ENCODE peak calls at places on chromosome 16, in five cellular contexts. W is GM13977, A is left ventricle myocardium inferior, H is AG10803, Y is EL. G is an unnamed sample.

GRCh38 chr16:53175118-53175517 is 120.3 kb downstream of the CHD9 start:
- DNase-seq in W (no peak), A (no peak), H (no peak), Y (no peak), G (no peak)

GRCh38 chr16:84806256-84806889 is 13.4 kb upstream of the CRISPLD2 start:
- DNase-seq in W (no peak), A (peak; percentile 52), H (peak; percentile 68), Y (peak; percentile 97), G (no peak)

GRCh38 chr16:55175389-55175788 is 148.6 kb upstream of the IRX6 start:
- DNase-seq in W (no peak), A (no peak), H (no peak), Y (no peak), G (no peak)

GRCh38 chr16:74999208-74999682 is 421 bp downstream of the ZNRF1 start:
- DNase-seq in W (peak; percentile 71), A (peak; percentile 34), H (no peak), Y (peak; percentile 36), G (peak; percentile 34)

GRCh38 chr16:23156946-23157460 is 7.8 kb upstream of the USP31 start:
- DNase-seq in W (no peak), A (no peak), H (no peak), Y (no peak), G (no peak)

GRCh38 chr16:86227041-86227440 is 283.3 kb upstream of the FOXF1 start:
- DNase-seq in W (no peak), A (no peak), H (no peak), Y (no peak), G (no peak)

GRCh38 chr16:68519225-68519745 is 19.8 kb upstream of the ZFP90 start:
- DNase-seq in W (no peak), A (no peak), H (no peak), Y (no peak), G (no peak)

GRCh38 chr16:85611455-85612190 is 1.5 kb upstream of the GSE1 start:
- DNase-seq in W (peak; percentile 73), A (peak; percentile 87), H (peak; percentile 88), Y (peak; percentile 86), G (peak; percentile 84)

GRCh38 chr16:9791566-9791965 is 390.7 kb downstream of the GRIN2A start:
- DNase-seq in W (no peak), A (no peak), H (no peak), Y (no peak), G (peak; percentile 31)

GRCh38 chr16:86572041-86572521 is 5.5 kb downstream of the FOXC2 start:
- DNase-seq in W (no peak), A (no peak), H (no peak), Y (peak; percentile 54), G (no peak)

GRCh38 chr16:75320435-75320834 is 69.0 kb upstream of the BCAR1 start:
- DNase-seq in W (no peak), A (no peak), H (no peak), Y (no peak), G (peak; percentile 91)

GRCh38 chr16:54097774-54098173 is 188.8 kb downstream of the IRX3 start:
- DNase-seq in W (no peak), A (no peak), H (no peak), Y (no peak), G (no peak)

GRCh38 chr16:65547799-65548446 is 426.1 kb upstream of the CDH11 start:
- DNase-seq in W (no peak), A (no peak), H (peak; percentile 100), Y (peak; percentile 88), G (peak; percentile 9)

GRCh38 chr16:1825864-1826690 is 548 bp downstream of the HAGH start:
- DNase-seq in W (peak; percentile 92), A (peak; percentile 54), H (peak; percentile 13), Y (peak; percentile 54), G (no peak)

GRCh38 chr16:71995038-71995437 is 5.2 kb downstream of the PKD1L3 start:
- DNase-seq in W (no peak), A (no peak), H (no peak), Y (no peak), G (no peak)

GRCh38 chr16:10663146-10663545 is 31.6 kb downstream of the TEKT5 start:
- DNase-seq in W (no peak), A (no peak), H (no peak), Y (no peak), G (peak; percentile 35)

GRCh38 chr16:57802635-57803412 is 533 bp upstream of the KIFC3 start:
- DNase-seq in W (no peak), A (no peak), H (no peak), Y (no peak), G (peak; percentile 85)

GRCh38 chr16:15682105-15682570 is 32.1 kb downstream of the NDE1 start:
- DNase-seq in W (no peak), A (no peak), H (peak; percentile 71), Y (peak; percentile 76), G (peak; percentile 68)

GRCh38 chr16:84891149-84891795 is 71.5 kb downstream of the CRISPLD2 start:
- DNase-seq in W (no peak), A (no peak), H (no peak), Y (no peak), G (no peak)

GRCh38 chr16:25838724-25839186 is 147.0 kb downstream of the HS3ST4 start:
- DNase-seq in W (peak; percentile 24), A (no peak), H (peak; percentile 53), Y (peak; percentile 33), G (peak; percentile 71)

GRCh38 chr16:71637398-71637797 is 11.4 kb downstream of the MARVELD3 start:
- DNase-seq in W (no peak), A (no peak), H (peak; percentile 64), Y (no peak), G (no peak)

GRCh38 chr16:67641779-67642708 is 2.9 kb upstream of the CARMIL2 start:
- DNase-seq in W (peak; percentile 16), A (peak; percentile 80), H (peak; percentile 61), Y (no peak), G (peak; percentile 84)

GRCh38 chr16:53982631-53983042 is 278.7 kb downstream of the FTO start:
- DNase-seq in W (no peak), A (no peak), H (no peak), Y (no peak), G (no peak)

GRCh38 chr16:56269824-56270684 is 78.8 kb downstream of the GNAO1 start:
- DNase-seq in W (no peak), A (no peak), H (peak; percentile 84), Y (peak; percentile 93), G (peak; percentile 84)

GRCh38 chr16:67673712-67674580 is 7.3 kb downstream of the C16orf86 start:
- DNase-seq in W (no peak), A (peak; percentile 74), H (no peak), Y (no peak), G (peak; percentile 69)

GRCh38 chr16:68452176-68452575 is 3.9 kb upstream of the SMPD3 start:
- DNase-seq in W (no peak), A (no peak), H (peak; percentile 71), Y (peak; percentile 86), G (no peak)

GRCh38 chr16:84223456-84223855 is 16.4 kb downstream of the KCNG4 start:
- DNase-seq in W (no peak), A (no peak), H (no peak), Y (peak; percentile 31), G (no peak)

GRCh38 chr16:83967838-83968482 is at the start of gene NECAB2:
- DNase-seq in W (peak; percentile 89), A (peak; percentile 62), H (peak; percentile 12), Y (peak; percentile 30), G (peak; percentile 46)

GRCh38 chr16:67301080-67301757 is 21.9 kb downstream of the PLEKHG4 start:
- DNase-seq in W (no peak), A (peak; percentile 67), H (no peak), Y (no peak), G (no peak)